ENCODE peak calls at places on chromosomes 12 and 14, in seven cellular contexts. One of them, this sample, is unnamed.

GRCh38 chr12:130440411-130441080 is 102.9 kb downstream of the PIWIL1 start:
- DNase-seq in right lobe of liver: peak; percentile 39
- DNase-seq in HepG2: no peak
- DNase-seq in NCI-H187: no peak
- DNase-seq in coronary artery: no peak
- DNase-seq in caudate nucleus: no peak
- DNase-seq in cardiac fibroblast: no peak
- DNase-seq in this sample: no peak

GRCh38 chr14:83129503-83129902 is 1595.8 kb upstream of the SEL1L start:
- DNase-seq in NCI-H187: no peak
- DNase-seq in cardiac fibroblast: no peak
- DNase-seq in right lobe of liver: no peak
- DNase-seq in caudate nucleus: no peak
- DNase-seq in HepG2: no peak
- DNase-seq in coronary artery: no peak
- DNase-seq in this sample: no peak

GRCh38 chr14:39491134-39491541 is 58.9 kb upstream of the FBXO33 start:
- DNase-seq in cardiac fibroblast: peak; percentile 55
- DNase-seq in caudate nucleus: no peak
- DNase-seq in NCI-H187: no peak
- DNase-seq in HepG2: peak; percentile 59
- DNase-seq in right lobe of liver: no peak
- DNase-seq in coronary artery: no peak
- DNase-seq in this sample: peak; percentile 14

GRCh38 chr14:89845346-89845745 is 109.2 kb downstream of the EFCAB11 start:
- DNase-seq in NCI-H187: no peak
- DNase-seq in cardiac fibroblast: peak; percentile 87
- DNase-seq in right lobe of liver: no peak
- DNase-seq in caudate nucleus: no peak
- DNase-seq in HepG2: no peak
- DNase-seq in coronary artery: no peak
- DNase-seq in this sample: no peak

GRCh38 chr12:114657597-114657920 is 26.4 kb downstream of the TBX3 start:
- DNase-seq in caudate nucleus: no peak
- DNase-seq in coronary artery: no peak
- DNase-seq in HepG2: no peak
- DNase-seq in cardiac fibroblast: no peak
- DNase-seq in right lobe of liver: no peak
- DNase-seq in NCI-H187: no peak
- DNase-seq in this sample: no peak

GRCh38 chr12:55720071-55720564 is at the start of gene RDH5:
- DNase-seq in caudate nucleus: no peak
- DNase-seq in right lobe of liver: peak; percentile 89
- DNase-seq in NCI-H187: no peak
- DNase-seq in cardiac fibroblast: peak; percentile 93
- DNase-seq in coronary artery: peak; percentile 94
- DNase-seq in HepG2: peak; percentile 83
- DNase-seq in this sample: no peak

GRCh38 chr12:89977356-89978185 is 268.9 kb upstream of the ATP2B1 start:
- DNase-seq in HepG2: no peak
- DNase-seq in cardiac fibroblast: no peak
- DNase-seq in right lobe of liver: no peak
- DNase-seq in caudate nucleus: no peak
- DNase-seq in NCI-H187: no peak
- DNase-seq in coronary artery: no peak
- DNase-seq in this sample: no peak

GRCh38 chr12:51345681-51346080 is 798 bp downstream of the CELA1 start:
- DNase-seq in caudate nucleus: no peak
- DNase-seq in coronary artery: no peak
- DNase-seq in cardiac fibroblast: peak; percentile 38
- DNase-seq in HepG2: no peak
- DNase-seq in right lobe of liver: no peak
- DNase-seq in NCI-H187: no peak
- DNase-seq in this sample: no peak

GRCh38 chr14:95173518-95173917 is 16.2 kb upstream of the DICER1 start:
- DNase-seq in cardiac fibroblast: no peak
- DNase-seq in coronary artery: peak; percentile 5
- DNase-seq in HepG2: no peak
- DNase-seq in right lobe of liver: no peak
- DNase-seq in NCI-H187: no peak
- DNase-seq in caudate nucleus: no peak
- DNase-seq in this sample: no peak